ENCODE peak calls at places on chromosomes 7 and 10, in six cellular contexts. S, C, F, L, G and J are unnamed samples.

GRCh38 chr10:17210361-17210760 is 8.9 kb upstream of the TRDMT1 start:
- DNase-seq in L (no peak), S (no peak), G (no peak), C (no peak), F (peak), J (no peak)

GRCh38 chr7:15508258-15508657 is 53.6 kb downstream of the AGMO start:
- DNase-seq in C (no peak), L (peak), F (peak), S (no peak), G (no peak), J (no peak)

GRCh38 chr10:130111115-130111847 is 651 bp upstream of the C10orf143 start:
- DNase-seq in C (peak), S (peak), L (peak), G (peak), F (peak), J (peak)

GRCh38 chr10:16965740-16966447 is 148.7 kb upstream of the RSU1 start:
- DNase-seq in G (no peak), L (no peak), S (no peak), F (peak), C (no peak), J (no peak)

GRCh38 chr7:47183896-47184629 is 397.8 kb downstream of the TNS3 start:
- DNase-seq in G (no peak), C (no peak), F (no peak), S (no peak), L (peak), J (no peak)

GRCh38 chr10:122490786-122491680 is 29.7 kb downstream of the HTRA1 start:
- DNase-seq in L (peak), F (peak), C (peak), S (peak), G (no peak), J (no peak)

GRCh38 chr10:3525832-3526449 is 259.1 kb downstream of the KLF6 start:
- DNase-seq in F (peak), S (no peak), G (no peak), L (no peak), C (no peak), J (no peak)

GRCh38 chr10:51462076-51462779 is 237.2 kb downstream of the CSTF2T start:
- DNase-seq in L (no peak), S (no peak), F (peak), C (no peak), G (no peak), J (no peak)

GRCh38 chr7:26863504-26864308 is 684 bp downstream of the SKAP2 start:
- DNase-seq in S (no peak), C (no peak), G (peak), L (peak), F (peak), J (no peak)

GRCh38 chr10:24642921-24643678 is 80.6 kb downstream of the ARHGAP21 start:
- DNase-seq in L (no peak), C (no peak), F (peak), G (peak), S (no peak), J (no peak)

GRCh38 chr7:26860361-26860760 is 4.0 kb downstream of the SKAP2 start:
- DNase-seq in C (no peak), L (no peak), F (no peak), G (no peak), S (no peak), J (no peak)

GRCh38 chr7:137772748-137773147 is 74.0 kb downstream of the DGKI start:
- DNase-seq in G (no peak), C (no peak), L (peak), F (peak), S (no peak), J (no peak)

GRCh38 chr10:48439031-48439430 is 132.6 kb downstream of the MAPK8 start:
- DNase-seq in F (peak), L (no peak), S (no peak), C (no peak), G (no peak), J (no peak)

GRCh38 chr7:1593091-1593866 is 23.4 kb upstream of the PSMG3 start:
- DNase-seq in F (no peak), G (no peak), L (no peak), S (no peak), C (no peak), J (no peak)

GRCh38 chr10:49383853-49384252 is 12.0 kb downstream of the DRGX start:
- DNase-seq in L (no peak), G (no peak), S (no peak), C (no peak), F (no peak), J (no peak)

GRCh38 chr10:111128331-111129167 is 51.7 kb downstream of the ADRA2A start:
- DNase-seq in C (no peak), G (no peak), L (peak), S (no peak), F (peak), J (no peak)

GRCh38 chr10:89283174-89283987 is 18.5 kb upstream of the IFIT2 start:
- DNase-seq in F (peak), S (no peak), G (no peak), C (no peak), L (no peak), J (no peak)

GRCh38 chr7:133081119-133081604 is 728 bp downstream of the CHCHD3 start:
- DNase-seq in C (no peak), S (no peak), L (no peak), G (no peak), F (no peak), J (no peak)